ENCODE peak calls at places on chromosome 5, in eight cellular contexts. B is amniotic stem cell; O is activated CD4-positive, CD25-positive, alpha-beta regulatory T cell treated with anti-CD3 and anti-CD28 coated beads, Interleukin-2, amount 50 U/mL, for 72 hours; K is astrocyte; Z is AG09309; M is AML-193; V is HCT116; Y is iris pigment epithelial cell. N is an unnamed sample.

GRCh38 chr5:116702776-116703175 is 128.2 kb upstream of the SEMA6A start:
- DNase-seq in Y (no peak), V (no peak), K (no peak), O (no peak), B (no peak), M (no peak), Z (no peak), N (no peak)

GRCh38 chr5:142304013-142304701 is 20.7 kb downstream of the SPRY4 start:
- DNase-seq in Z (no peak), B (no peak), O (no peak), M (no peak), Y (no peak), V (no peak), K (no peak), N (no peak)

GRCh38 chr5:108636135-108636888 is 111.4 kb upstream of the FER start:
- DNase-seq in O (no peak), Z (no peak), B (no peak), V (no peak), K (no peak), M (no peak), Y (no peak), N (no peak)

GRCh38 chr5:142000709-142001484 is 11.9 kb downstream of the GNPDA1 start:
- DNase-seq in K (no peak), O (no peak), B (no peak), V (no peak), M (peak), Z (no peak), Y (peak), N (no peak)

GRCh38 chr5:179623906-179624741 is 653 bp upstream of the HNRNPH1 start:
- DNase-seq in K (peak), Y (peak), V (no peak), Z (peak), M (peak), O (peak), B (peak), N (no peak)

GRCh38 chr5:57495285-57495684 is 12.7 kb upstream of the ACTBL2 start:
- DNase-seq in Z (no peak), O (no peak), M (no peak), B (no peak), V (no peak), K (no peak), Y (no peak), N (no peak)

GRCh38 chr5:112183103-112183634 is 235.9 kb downstream of the EPB41L4A start:
- DNase-seq in V (peak), O (no peak), M (no peak), Z (no peak), Y (peak), B (no peak), K (peak), N (no peak)

GRCh38 chr5:612498-613424 is 621 bp downstream of the CEP72 start:
- DNase-seq in K (no peak), V (peak), Y (peak), Z (no peak), O (no peak), M (peak), B (no peak), N (no peak)

GRCh38 chr5:16856531-16856930 is 79.6 kb downstream of the MYO10 start:
- DNase-seq in V (no peak), M (no peak), K (peak), O (no peak), B (no peak), Z (no peak), Y (peak), N (no peak)

GRCh38 chr5:137566118-137566541 is 67.0 kb upstream of the SPOCK1 start:
- DNase-seq in K (peak), Z (no peak), V (no peak), B (no peak), O (no peak), Y (peak), M (no peak), N (no peak)

GRCh38 chr5:150599917-150600511 is 40.4 kb upstream of the SYNPO start:
- DNase-seq in V (no peak), K (peak), Z (no peak), B (peak), O (no peak), Y (peak), M (no peak), N (no peak)

GRCh38 chr5:116939641-116940040 is 365.0 kb upstream of the SEMA6A start:
- DNase-seq in V (no peak), K (no peak), B (no peak), Z (no peak), M (no peak), O (no peak), Y (no peak), N (no peak)

GRCh38 chr5:96855041-96855872 is 21.0 kb upstream of the ERAP2 start:
- DNase-seq in B (no peak), M (peak), Z (peak), O (no peak), Y (peak), K (peak), V (no peak), N (no peak)

GRCh38 chr5:131212471-131213021 is 41.8 kb downstream of the LYRM7 start:
- DNase-seq in M (no peak), O (no peak), K (no peak), V (no peak), Y (peak), Z (no peak), B (no peak), N (no peak)

GRCh38 chr5:109418752-109419352 is 9.1 kb upstream of the PJA2 start:
- DNase-seq in M (no peak), B (no peak), O (no peak), Y (no peak), V (no peak), K (no peak), Z (no peak), N (no peak)

GRCh38 chr5:81687292-81687691 is 63.6 kb downstream of the SSBP2 start:
- DNase-seq in V (no peak), K (no peak), O (no peak), Y (no peak), Z (no peak), M (no peak), B (no peak), N (no peak)

GRCh38 chr5:10559883-10560282 is 4.0 kb upstream of the ANKRD33B start:
- DNase-seq in K (no peak), B (no peak), O (no peak), V (no peak), Y (peak), Z (no peak), M (no peak), N (no peak)

GRCh38 chr5:139178948-139179347 is 19.2 kb downstream of the SIL1 start:
- DNase-seq in M (no peak), B (no peak), Z (no peak), Y (peak), K (peak), O (no peak), V (no peak), N (no peak)

GRCh38 chr5:131423056-131423455 is 159.2 kb downstream of the CDC42SE2 start:
- DNase-seq in V (no peak), M (no peak), Y (peak), K (peak), B (peak), O (no peak), Z (no peak), N (peak)

GRCh38 chr5:172901012-172901780 is 58.0 kb upstream of the RPL26L1 start:
- DNase-seq in B (no peak), Y (peak), O (no peak), K (peak), Z (no peak), V (no peak), M (no peak), N (no peak)

GRCh38 chr5:177489119-177489716 is 8.2 kb downstream of the PDLIM7 start:
- DNase-seq in Z (no peak), M (no peak), O (no peak), B (no peak), Y (no peak), K (no peak), V (no peak), N (no peak)

GRCh38 chr5:80168388-80169028 is 87.3 kb downstream of the SERINC5 start:
- DNase-seq in Z (no peak), O (no peak), K (no peak), B (no peak), V (no peak), Y (no peak), M (no peak), N (no peak)

GRCh38 chr5:154519375-154519774 is 41.3 kb upstream of the HAND1 start:
- DNase-seq in Z (no peak), K (peak), V (no peak), B (no peak), M (no peak), O (no peak), Y (peak), N (no peak)

GRCh38 chr5:175853573-175854230 is 17.7 kb upstream of the CPLX2 start:
- DNase-seq in B (no peak), Y (peak), O (no peak), K (no peak), Z (no peak), M (peak), V (no peak), N (no peak)

GRCh38 chr5:154395407-154396106 is 50.2 kb upstream of the SAP30L start:
- DNase-seq in K (peak), Z (no peak), B (no peak), Y (peak), V (no peak), M (no peak), O (no peak), N (no peak)

GRCh38 chr5:138230981-138231589 is 18.0 kb upstream of the CDC23 start:
- DNase-seq in M (no peak), O (no peak), Z (no peak), V (no peak), B (no peak), Y (peak), K (peak), N (no peak)

GRCh38 chr5:55817030-55817429 is 34.1 kb upstream of the IL31RA start:
- DNase-seq in M (no peak), Y (peak), V (no peak), O (no peak), K (no peak), B (no peak), Z (no peak), N (no peak)

GRCh38 chr5:72108200-72109050 is 1.1 kb downstream of the MAP1B start:
- DNase-seq in Z (no peak), B (no peak), M (no peak), O (no peak), Y (peak), V (no peak), K (peak), N (no peak)

GRCh38 chr5:59236996-59237395 is 654.1 kb downstream of the RAB3C start:
- DNase-seq in B (no peak), Y (peak), Z (no peak), M (no peak), K (peak), O (no peak), V (no peak), N (no peak)